ENCODE peak calls at places on chromosomes 16 and 17, in seven cellular contexts. E is fibroblast of lung; H is iPS DF 6.9; R is mesendoderm; B is CD8-positive, alpha-beta memory T cell; L is ascending aorta; A is neural progenitor cell. Y is an unnamed sample.

GRCh38 chr17:50564916-50565315 is 4.4 kb downstream of the CACNA1G start:
- DNase-seq in E (peak), H (no peak), R (peak), B (no peak), L (peak), A (no peak), Y (peak)

GRCh38 chr16:51881731-51882130 is 665.2 kb downstream of the TOX3 start:
- DNase-seq in E (peak), H (no peak), R (no peak), B (no peak), L (no peak), A (no peak), Y (no peak)

GRCh38 chr16:66947302-66948033 is 12.2 kb downstream of the CES2 start:
- DNase-seq in E (peak), H (peak), R (peak), B (peak), L (no peak), A (peak), Y (peak)

GRCh38 chr16:85681255-85681654 is 7.5 kb downstream of the GINS2 start:
- DNase-seq in E (no peak), H (no peak), R (no peak), B (no peak), L (no peak), A (no peak), Y (no peak)

GRCh38 chr16:57738844-57739243 is 3.3 kb downstream of the KATNB1 start:
- DNase-seq in E (no peak), H (no peak), R (no peak), B (no peak), L (no peak), A (no peak), Y (no peak)

GRCh38 chr17:39648876-39649430 is 12.0 kb downstream of the STARD3 start:
- DNase-seq in E (peak), H (no peak), R (no peak), B (no peak), L (no peak), A (no peak), Y (no peak)

GRCh38 chr16:56637814-56638750 is at the start of gene MT1A:
- DNase-seq in E (peak), H (no peak), R (peak), B (no peak), L (peak), A (peak), Y (peak)

GRCh38 chr17:20073056-20073979 is 64.2 kb downstream of the SPECC1 start:
- DNase-seq in E (peak), H (no peak), R (no peak), B (peak), L (no peak), A (no peak), Y (no peak)

GRCh38 chr17:14784997-14785696 is 480.0 kb downstream of the PMP22 start:
- DNase-seq in E (no peak), H (no peak), R (peak), B (no peak), L (no peak), A (no peak), Y (no peak)

GRCh38 chr16:49216593-49216992 is 65.0 kb downstream of the CBLN1 start:
- DNase-seq in E (no peak), H (no peak), R (peak), B (no peak), L (no peak), A (no peak), Y (no peak)

GRCh38 chr17:1067282-1067956 is 70.5 kb downstream of the TIMM22 start:
- DNase-seq in E (peak), H (no peak), R (peak), B (no peak), L (no peak), A (no peak), Y (no peak)

GRCh38 chr16:20887207-20887606 is 13.0 kb downstream of the DCUN1D3 start:
- DNase-seq in E (no peak), H (no peak), R (no peak), B (no peak), L (no peak), A (no peak), Y (no peak)

GRCh38 chr17:4247361-4247980 is 16.3 kb downstream of the ANKFY1 start:
- DNase-seq in E (no peak), H (no peak), R (no peak), B (no peak), L (no peak), A (no peak), Y (no peak)
- H3K27ac ChIP-seq in E (no peak), H (no peak), R (no peak), B (no peak), L (peak), A (no peak), Y (peak)

GRCh38 chr16:77462894-77463293 is 28.1 kb upstream of the ADAMTS18 start:
- DNase-seq in E (no peak), H (no peak), R (peak), B (no peak), L (no peak), A (no peak), Y (no peak)
- H3K27ac ChIP-seq in E (no peak), H (no peak), R (no peak), B (no peak), L (no peak), A (no peak), Y (no peak)

GRCh38 chr17:16108386-16108785 is 106.9 kb downstream of the NCOR1 start:
- DNase-seq in E (no peak), H (no peak), R (no peak), B (no peak), L (no peak), A (no peak), Y (no peak)

GRCh38 chr17:16104189-16104588 is 104.6 kb downstream of the TTC19 start:
- DNase-seq in E (no peak), H (no peak), R (no peak), B (no peak), L (no peak), A (no peak), Y (no peak)

GRCh38 chr17:16106161-16106891 is 106.7 kb downstream of the TTC19 start:
- DNase-seq in E (peak), H (no peak), R (no peak), B (no peak), L (no peak), A (no peak), Y (no peak)

GRCh38 chr17:16107165-16107770 is 107.6 kb downstream of the TTC19 start:
- DNase-seq in E (no peak), H (no peak), R (no peak), B (no peak), L (no peak), A (no peak), Y (no peak)

DNA sequence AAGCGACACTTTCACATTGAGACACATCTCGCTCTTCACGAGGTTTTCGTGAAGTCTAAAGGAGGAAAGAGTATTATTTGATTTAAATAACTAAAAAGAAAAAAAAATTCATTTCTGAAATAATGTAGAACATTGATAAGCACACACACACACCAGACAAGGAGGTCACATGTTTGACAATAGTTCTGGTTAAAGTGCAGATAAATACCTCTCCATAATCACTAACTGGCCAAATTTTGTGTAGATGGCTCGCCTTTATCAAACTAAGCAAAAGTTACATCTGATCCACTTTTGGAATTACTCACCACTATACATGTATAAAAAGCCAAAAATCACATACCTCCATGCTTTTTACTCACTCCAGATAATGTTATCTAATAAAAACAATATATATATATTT is 106.5 kb downstream of the NCOR1 start:
- DNase-seq in E (no peak), H (no peak), R (no peak), B (no peak), L (no peak), A (no peak), Y (no peak)
- H3K27ac ChIP-seq in E (no peak), H (no peak), R (no peak), B (no peak), L (no peak), A (no peak), Y (no peak)

GRCh38 chr16:86930663-86931062 is 352.3 kb downstream of the FOXL1 start:
- DNase-seq in E (no peak), H (no peak), R (no peak), B (no peak), L (no peak), A (no peak), Y (no peak)
- H3K27ac ChIP-seq in E (no peak), H (no peak), R (no peak), B (no peak), L (no peak), A (no peak), Y (no peak)

GRCh38 chr16:3215601-3216262 is 19.2 kb downstream of the ZNF200 start:
- DNase-seq in E (no peak), H (no peak), R (no peak), B (no peak), L (no peak), A (no peak), Y (no peak)
- H3K27ac ChIP-seq in E (no peak), H (no peak), R (no peak), B (peak), L (no peak), A (no peak), Y (no peak)

DNA sequence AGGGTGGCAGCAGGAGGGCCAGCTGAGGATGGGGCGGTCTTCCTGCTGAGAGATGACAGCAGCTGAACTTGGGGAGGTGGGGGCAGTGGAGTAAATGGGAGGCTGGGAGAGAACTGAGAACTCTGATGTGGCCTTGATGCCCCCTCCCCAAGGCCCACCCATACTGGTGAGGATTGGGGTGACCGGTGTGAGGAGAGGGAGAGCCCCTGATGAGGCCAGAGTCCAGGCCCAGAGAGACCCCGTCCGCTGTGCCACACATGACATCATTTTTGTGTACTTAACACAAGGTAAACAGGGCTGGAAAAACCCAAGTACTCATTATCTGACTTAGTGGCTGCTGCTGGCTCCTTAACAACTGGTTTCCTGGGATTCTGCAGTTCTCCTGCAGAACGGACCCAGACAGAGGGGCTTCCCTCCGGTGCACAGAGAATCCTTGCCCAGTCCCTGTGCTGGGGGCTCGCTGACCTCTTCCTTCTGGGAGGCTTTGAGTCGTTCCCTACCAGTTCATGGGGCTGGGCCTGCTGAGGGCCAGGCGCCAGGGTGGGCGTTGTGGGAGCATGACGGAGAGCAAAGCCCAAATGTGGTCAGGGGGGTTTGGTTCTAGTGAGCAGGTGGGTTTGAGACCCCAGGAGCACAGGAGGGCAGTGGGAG is 207.6 kb downstream of the RAB11FIP4 start:
- DNase-seq in E (peak), H (no peak), R (no peak), B (no peak), L (no peak), A (no peak), Y (no peak)
- H3K27ac ChIP-seq in E (no peak), H (no peak), R (no peak), B (no peak), L (peak), A (no peak), Y (no peak)

GRCh38 chr17:43457362-43457692 is 26.4 kb upstream of the DHX8 start:
- DNase-seq in E (no peak), H (no peak), R (no peak), B (no peak), L (no peak), A (no peak), Y (no peak)
- H3K27ac ChIP-seq in E (no peak), H (no peak), R (no peak), B (no peak), L (no peak), A (no peak), Y (peak)

GRCh38 chr17:77329741-77330531 is 189.2 kb downstream of the SEC14L1 start:
- DNase-seq in E (no peak), H (no peak), R (no peak), B (no peak), L (no peak), A (no peak), Y (peak)
- H3K27ac ChIP-seq in E (no peak), H (no peak), R (no peak), B (no peak), L (no peak), A (no peak), Y (no peak)